ENCODE peak calls at places on chromosomes 1 and 21, in five cellular contexts. Y is AG08396, F is right atrium auricular region, W is RKO, G is sigmoid colon. X is an unnamed sample.
A peak's percentile ranks its signal among the peaks of the same experiment; 100 is the strongest.

GRCh38 chr1:226649780-226650179 is 89.3 kb downstream of the ITPKB start:
- DNase-seq in Y (no peak), F (no peak), W (peak; percentile 9), G (no peak), X (no peak)

GRCh38 chr1:53087332-53088285 is 25.6 kb downstream of the PODN start:
- DNase-seq in Y (no peak), F (no peak), W (no peak), G (no peak), X (no peak)

GRCh38 chr1:93304716-93305138 is 41.0 kb upstream of the DR1 start:
- DNase-seq in Y (peak; percentile 51), F (no peak), W (peak; percentile 77), G (no peak), X (peak; percentile 46)

GRCh38 chr1:44270666-44271628 is 57.7 kb downstream of the DMAP1 start:
- DNase-seq in Y (peak; percentile 22), F (no peak), W (no peak), G (no peak), X (no peak)

GRCh38 chr1:201551877-201552731 is 13.2 kb downstream of the NAV1 start:
- DNase-seq in Y (no peak), F (no peak), W (peak; percentile 67), G (no peak), X (no peak)

GRCh38 chr1:23069149-23069548 is 49.9 kb downstream of the KDM1A start:
- DNase-seq in Y (no peak), F (no peak), W (no peak), G (no peak), X (no peak)

GRCh38 chr1:229438021-229438420 is 4.1 kb upstream of the ACTA1 start:
- DNase-seq in Y (no peak), F (no peak), W (no peak), G (no peak), X (no peak)

GRCh38 chr21:17491716-17492414 is 21.0 kb upstream of the CXADR start:
- DNase-seq in Y (peak; percentile 77), F (no peak), W (peak; percentile 90), G (no peak), X (no peak)

GRCh38 chr1:31776032-31776431 is 11.9 kb upstream of the ADGRB2 start:
- DNase-seq in Y (no peak), F (no peak), W (no peak), G (no peak), X (no peak)

GRCh38 chr1:224867715-224868114 is 61.8 kb upstream of the DNAH14 start:
- DNase-seq in Y (no peak), F (no peak), W (no peak), G (no peak), X (no peak)

GRCh38 chr1:241711326-241711725 is 59.2 kb downstream of the WDR64 start:
- DNase-seq in Y (no peak), F (no peak), W (no peak), G (no peak), X (no peak)

GRCh38 chr1:217437375-217437774 is 193.5 kb downstream of the GPATCH2 start:
- DNase-seq in Y (no peak), F (no peak), W (no peak), G (no peak), X (no peak)

GRCh38 chr1:78475888-78476610 is 14.7 kb upstream of the PTGFR start:
- DNase-seq in Y (no peak), F (no peak), W (no peak), G (no peak), X (no peak)

GRCh38 chr1:208222376-208223110 is 21.6 kb downstream of the PLXNA2 start:
- DNase-seq in Y (no peak), F (no peak), W (no peak), G (no peak), X (no peak)

GRCh38 chr21:35508389-35508888 is 459.3 kb upstream of the RUNX1 start:
- DNase-seq in Y (peak; percentile 53), F (peak; percentile 83), W (peak; percentile 1), G (peak; percentile 79), X (no peak)

X was measured in memory B cell.